ENCODE peak calls at places on chromosomes 13 and 19, in four cellular contexts. One of them, this sample, is unnamed.
A peak's percentile ranks its signal among the peaks of the same experiment; 100 is the strongest.

GRCh38 chr13:112260108-112261055 is 115.8 kb upstream of the SPACA7 start:
- DNase-seq in GM19239: no peak
- DNase-seq in stimulated activated CD4-positive, alpha-beta T cell treated with anti-CD3 and anti-CD28 coated beads, Interleukin-4, amount 100 ng/mL, for 48 hours: no peak
- DNase-seq in germinal center: no peak
- DNase-seq in this sample: no peak

GRCh38 chr19:7699422-7700127 is 2.4 kb downstream of the FCER2 start:
- DNase-seq in germinal center: no peak
- DNase-seq in GM19239: no peak
- DNase-seq in stimulated activated CD4-positive, alpha-beta T cell treated with anti-CD3 and anti-CD28 coated beads, Interleukin-4, amount 100 ng/mL, for 48 hours: peak; percentile 32
- DNase-seq in this sample: peak; percentile 83

GRCh38 chr19:869245-870177 is 10.0 kb downstream of the CFD start:
- DNase-seq in germinal center: no peak
- DNase-seq in GM19239: no peak
- DNase-seq in stimulated activated CD4-positive, alpha-beta T cell treated with anti-CD3 and anti-CD28 coated beads, Interleukin-4, amount 100 ng/mL, for 48 hours: no peak
- DNase-seq in this sample: no peak

GRCh38 chr19:32448026-32448425 is 42.5 kb downstream of the DPY19L3 start:
- DNase-seq in stimulated activated CD4-positive, alpha-beta T cell treated with anti-CD3 and anti-CD28 coated beads, Interleukin-4, amount 100 ng/mL, for 48 hours: no peak
- DNase-seq in germinal center: no peak
- DNase-seq in GM19239: no peak
- DNase-seq in this sample: no peak

GRCh38 chr13:60397693-60398437 is 845 bp downstream of the TDRD3 start:
- DNase-seq in stimulated activated CD4-positive, alpha-beta T cell treated with anti-CD3 and anti-CD28 coated beads, Interleukin-4, amount 100 ng/mL, for 48 hours: peak; percentile 16
- DNase-seq in GM19239: peak; percentile 28
- DNase-seq in germinal center: peak; percentile 51
- DNase-seq in this sample: peak; percentile 62

GRCh38 chr19:9586764-9587163 is 2.5 kb upstream of the ZNF121 start:
- DNase-seq in GM19239: no peak
- DNase-seq in stimulated activated CD4-positive, alpha-beta T cell treated with anti-CD3 and anti-CD28 coated beads, Interleukin-4, amount 100 ng/mL, for 48 hours: peak; percentile 62
- DNase-seq in germinal center: peak; percentile 50
- DNase-seq in this sample: peak; percentile 91

GRCh38 chr13:40190656-40191100 is 475.8 kb downstream of the FOXO1 start:
- DNase-seq in GM19239: no peak
- DNase-seq in stimulated activated CD4-positive, alpha-beta T cell treated with anti-CD3 and anti-CD28 coated beads, Interleukin-4, amount 100 ng/mL, for 48 hours: peak; percentile 49
- DNase-seq in germinal center: peak; percentile 68
- DNase-seq in this sample: peak; percentile 85

GRCh38 chr19:50826492-50827240 is 3.1 kb upstream of the KLK1 start:
- DNase-seq in GM19239: no peak
- DNase-seq in germinal center: no peak
- DNase-seq in stimulated activated CD4-positive, alpha-beta T cell treated with anti-CD3 and anti-CD28 coated beads, Interleukin-4, amount 100 ng/mL, for 48 hours: no peak
- DNase-seq in this sample: no peak

GRCh38 chr19:17073869-17074627 is 1.2 kb downstream of the HAUS8 start:
- DNase-seq in germinal center: no peak
- DNase-seq in stimulated activated CD4-positive, alpha-beta T cell treated with anti-CD3 and anti-CD28 coated beads, Interleukin-4, amount 100 ng/mL, for 48 hours: no peak
- DNase-seq in GM19239: no peak
- DNase-seq in this sample: peak; percentile 7

GRCh38 chr19:6021878-6022569 is 44.1 kb upstream of the RANBP3 start:
- DNase-seq in stimulated activated CD4-positive, alpha-beta T cell treated with anti-CD3 and anti-CD28 coated beads, Interleukin-4, amount 100 ng/mL, for 48 hours: peak; percentile 75
- DNase-seq in germinal center: peak; percentile 80
- DNase-seq in GM19239: peak; percentile 75
- DNase-seq in this sample: peak; percentile 92

GRCh38 chr13:76856141-76856571 is 30.0 kb downstream of the KCTD12 start:
- DNase-seq in germinal center: no peak
- DNase-seq in GM19239: no peak
- DNase-seq in stimulated activated CD4-positive, alpha-beta T cell treated with anti-CD3 and anti-CD28 coated beads, Interleukin-4, amount 100 ng/mL, for 48 hours: no peak
- DNase-seq in this sample: peak; percentile 24

GRCh38 chr19:4642625-4643024 is 3.3 kb downstream of the TNFAIP8L1 start:
- DNase-seq in germinal center: no peak
- DNase-seq in GM19239: no peak
- DNase-seq in stimulated activated CD4-positive, alpha-beta T cell treated with anti-CD3 and anti-CD28 coated beads, Interleukin-4, amount 100 ng/mL, for 48 hours: no peak
- DNase-seq in this sample: no peak

GRCh38 chr13:32726374-32727037 is 140.3 kb downstream of the PDS5B start:
- DNase-seq in GM19239: no peak
- DNase-seq in germinal center: no peak
- DNase-seq in stimulated activated CD4-positive, alpha-beta T cell treated with anti-CD3 and anti-CD28 coated beads, Interleukin-4, amount 100 ng/mL, for 48 hours: no peak
- DNase-seq in this sample: no peak

GRCh38 chr19:47309038-47309437 is 623 bp upstream of the C5AR1 start:
- DNase-seq in GM19239: no peak
- DNase-seq in germinal center: no peak
- DNase-seq in stimulated activated CD4-positive, alpha-beta T cell treated with anti-CD3 and anti-CD28 coated beads, Interleukin-4, amount 100 ng/mL, for 48 hours: no peak
- DNase-seq in this sample: no peak

GRCh38 chr13:100546713-100547405 is 41.7 kb downstream of the GGACT start:
- DNase-seq in stimulated activated CD4-positive, alpha-beta T cell treated with anti-CD3 and anti-CD28 coated beads, Interleukin-4, amount 100 ng/mL, for 48 hours: no peak
- DNase-seq in germinal center: no peak
- DNase-seq in GM19239: no peak
- DNase-seq in this sample: no peak

GRCh38 chr13:42970824-42971669 is 21.0 kb downstream of the EPSTI1 start:
- DNase-seq in GM19239: peak; percentile 26
- DNase-seq in stimulated activated CD4-positive, alpha-beta T cell treated with anti-CD3 and anti-CD28 coated beads, Interleukin-4, amount 100 ng/mL, for 48 hours: peak; percentile 20
- DNase-seq in germinal center: peak; percentile 75
- DNase-seq in this sample: peak; percentile 73

GRCh38 chr19:46955813-46956371 is 63.7 kb upstream of the NPAS1 start:
- DNase-seq in GM19239: no peak
- DNase-seq in stimulated activated CD4-positive, alpha-beta T cell treated with anti-CD3 and anti-CD28 coated beads, Interleukin-4, amount 100 ng/mL, for 48 hours: no peak
- DNase-seq in germinal center: no peak
- DNase-seq in this sample: peak; percentile 33

GRCh38 chr19:46603195-46603637 is 2.1 kb downstream of the CALM3 start:
- DNase-seq in GM19239: peak; percentile 74
- DNase-seq in stimulated activated CD4-positive, alpha-beta T cell treated with anti-CD3 and anti-CD28 coated beads, Interleukin-4, amount 100 ng/mL, for 48 hours: no peak
- DNase-seq in germinal center: no peak
- DNase-seq in this sample: no peak